ENCODE peak calls at places on chromosomes 3 and 15, in eight cellular contexts. T is NCI-H82, S is mesothelial cell of epicardium, N is KBM-7, B is HFFc6, M is RPMI8226, E is ELF-1, Y is AG10803. I is an unnamed sample.
A peak's percentile ranks its signal among the peaks of the same experiment; 100 is the strongest.

GRCh38 chr3:186544281-186544680 is at the start of gene CRYGS:
- DNase-seq in T (no peak), S (no peak), N (no peak), B (no peak), M (no peak), E (no peak), Y (peak; percentile 20), I (no peak)

GRCh38 chr3:136994772-136995516 is 37.2 kb downstream of the IL20RB start:
- DNase-seq in T (no peak), S (no peak), N (peak; percentile 28), B (peak; percentile 61), M (peak; percentile 89), E (no peak), Y (peak; percentile 99), I (no peak)

GRCh38 chr3:125319765-125320164 is 55.4 kb downstream of the ZNF148 start:
- DNase-seq in T (peak; percentile 11), S (no peak), N (no peak), B (no peak), M (no peak), E (no peak), Y (no peak), I (no peak)

GRCh38 chr15:83289160-83289559 is 4.7 kb upstream of the BNC1 start:
- DNase-seq in T (no peak), S (no peak), N (no peak), B (peak; percentile 48), M (no peak), E (no peak), Y (peak; percentile 93), I (no peak)

GRCh38 chr3:97612632-97613031 is 151.9 kb upstream of the ARL6 start:
- DNase-seq in T (no peak), S (no peak), N (no peak), B (no peak), M (no peak), E (no peak), Y (no peak), I (no peak)

GRCh38 chr3:149553781-149554451 is 79.4 kb downstream of the TM4SF4 start:
- DNase-seq in T (no peak), S (no peak), N (no peak), B (peak; percentile 55), M (peak; percentile 43), E (no peak), Y (peak; percentile 95), I (no peak)

GRCh38 chr3:191352014-191352413 is 21.7 kb upstream of the UTS2B start:
- DNase-seq in T (no peak), S (no peak), N (no peak), B (no peak), M (no peak), E (no peak), Y (no peak), I (no peak)

GRCh38 chr3:188010478-188010877 is 143.5 kb upstream of the LPP start:
- DNase-seq in T (no peak), S (no peak), N (no peak), B (no peak), M (no peak), E (peak; percentile 32), Y (no peak), I (no peak)

GRCh38 chr15:48389701-48390143 is 58.5 kb downstream of the DUT start:
- DNase-seq in T (no peak), S (no peak), N (no peak), B (peak; percentile 42), M (no peak), E (no peak), Y (peak; percentile 86), I (no peak)

GRCh38 chr15:33720952-33721351 is 247.3 kb upstream of the CHRM5 start:
- DNase-seq in T (no peak), S (no peak), N (no peak), B (peak; percentile 85), M (no peak), E (no peak), Y (peak; percentile 37), I (no peak)

GRCh38 chr15:55407631-55407948 is 569 bp downstream of the CCPG1 start:
- DNase-seq in T (peak; percentile 72), S (no peak), N (no peak), B (peak; percentile 16), M (no peak), E (no peak), Y (no peak), I (no peak)

GRCh38 chr15:99158626-99159412 is 53.9 kb downstream of the SYNM start:
- DNase-seq in T (no peak), S (no peak), N (no peak), B (no peak), M (no peak), E (no peak), Y (no peak), I (no peak)

GRCh38 chr3:68988740-68989139 is 24.7 kb downstream of the EOGT start:
- DNase-seq in T (no peak), S (no peak), N (no peak), B (peak; percentile 61), M (no peak), E (no peak), Y (peak; percentile 38), I (no peak)

GRCh38 chr15:53472883-53473282 is 286.6 kb downstream of the WDR72 start:
- DNase-seq in T (no peak), S (no peak), N (no peak), B (no peak), M (no peak), E (no peak), Y (no peak), I (no peak)

GRCh38 chr3:121514496-121514895 is 31.3 kb downstream of the POLQ start:
- DNase-seq in T (no peak), S (no peak), N (no peak), B (no peak), M (no peak), E (no peak), Y (no peak), I (no peak)

GRCh38 chr3:168091961-168092360 is 3.8 kb downstream of the GOLIM4 start:
- DNase-seq in T (peak; percentile 41), S (no peak), N (no peak), B (no peak), M (peak; percentile 41), E (no peak), Y (no peak), I (no peak)

GRCh38 chr3:31980530-31981205 is 394 bp downstream of the OSBPL10 start:
- DNase-seq in T (peak; percentile 29), S (peak; percentile 74), N (peak; percentile 67), B (peak; percentile 16), M (peak; percentile 88), E (peak; percentile 86), Y (no peak), I (peak; percentile 87)

GRCh38 chr15:49032601-49033145 is 13.6 kb downstream of the SECISBP2L start:
- DNase-seq in T (no peak), S (no peak), N (no peak), B (no peak), M (no peak), E (no peak), Y (no peak), I (no peak)

GRCh38 chr3:17845026-17845425 is 102.6 kb upstream of the TBC1D5 start:
- DNase-seq in T (no peak), S (no peak), N (no peak), B (no peak), M (no peak), E (no peak), Y (peak; percentile 71), I (no peak)

GRCh38 chr3:13850161-13850945 is 29.5 kb downstream of the WNT7A start:
- DNase-seq in T (no peak), S (peak; percentile 65), N (no peak), B (peak; percentile 1), M (no peak), E (peak; percentile 95), Y (no peak), I (no peak)

GRCh38 chr3:48855681-48856447 is 8.2 kb upstream of the PRKAR2A start:
- DNase-seq in T (no peak), S (no peak), N (peak; percentile 34), B (no peak), M (no peak), E (no peak), Y (no peak), I (no peak)

GRCh38 chr15:87764461-87765236 is 491.9 kb downstream of the NTRK3 start:
- DNase-seq in T (peak; percentile 92), S (no peak), N (no peak), B (peak; percentile 86), M (no peak), E (peak; percentile 37), Y (peak; percentile 90), I (peak; percentile 32)

GRCh38 chr3:166388321-166388720 is 551.1 kb upstream of the BCHE start:
- DNase-seq in T (no peak), S (no peak), N (no peak), B (no peak), M (no peak), E (no peak), Y (no peak), I (no peak)

GRCh38 chr15:72058590-72058989 is 59.4 kb downstream of the MYO9A start:
- DNase-seq in T (no peak), S (no peak), N (no peak), B (no peak), M (no peak), E (no peak), Y (no peak), I (no peak)

GRCh38 chr3:169430687-169431404 is 232.7 kb downstream of the MECOM start:
- DNase-seq in T (no peak), S (no peak), N (peak; percentile 41), B (no peak), M (peak; percentile 55), E (no peak), Y (no peak), I (no peak)

GRCh38 chr3:110710605-110711004 is 361.0 kb upstream of the NECTIN3 start:
- DNase-seq in T (no peak), S (no peak), N (no peak), B (no peak), M (peak; percentile 10), E (no peak), Y (no peak), I (no peak)

GRCh38 chr15:25789616-25790002 is 73.5 kb downstream of the ATP10A start:
- DNase-seq in T (no peak), S (no peak), N (no peak), B (peak; percentile 10), M (no peak), E (no peak), Y (no peak), I (no peak)

GRCh38 chr3:180534828-180535227 is 67.1 kb upstream of the TTC14 start:
- DNase-seq in T (no peak), S (no peak), N (no peak), B (peak; percentile 39), M (no peak), E (no peak), Y (no peak), I (no peak)

GRCh38 chr3:50194128-50194902 is 2.9 kb downstream of the GNAT1 start:
- DNase-seq in T (peak; percentile 80), S (peak; percentile 76), N (peak; percentile 82), B (peak; percentile 39), M (peak; percentile 68), E (peak; percentile 87), Y (peak; percentile 54), I (peak; percentile 89)

GRCh38 chr3:128278761-128279593 is 125.7 kb downstream of the EEFSEC start:
- DNase-seq in T (no peak), S (peak; percentile 79), N (no peak), B (peak; percentile 80), M (no peak), E (peak; percentile 59), Y (peak; percentile 90), I (peak; percentile 91)

GRCh38 chr15:68317281-68318007 is 39.9 kb downstream of the FEM1B start:
- DNase-seq in T (no peak), S (no peak), N (no peak), B (no peak), M (no peak), E (no peak), Y (no peak), I (no peak)

GRCh38 chr15:38389924-38390542 is 63.9 kb upstream of the FAM98B start:
- DNase-seq in T (peak; percentile 76), S (peak; percentile 76), N (peak; percentile 53), B (peak; percentile 34), M (peak; percentile 66), E (peak; percentile 42), Y (peak; percentile 38), I (peak; percentile 25)

GRCh38 chr3:111712294-111713180 is 117.4 kb upstream of the ZBED2 start:
- DNase-seq in T (peak; percentile 99), S (no peak), N (peak; percentile 38), B (no peak), M (no peak), E (peak; percentile 62), Y (peak; percentile 59), I (peak; percentile 51)

GRCh38 chr15:25846377-25846776 is 16.8 kb downstream of the ATP10A start:
- DNase-seq in T (no peak), S (no peak), N (peak; percentile 24), B (no peak), M (no peak), E (no peak), Y (no peak), I (peak; percentile 3)